ENCODE peak calls at places on chromosomes 2 and 18, in four cellular contexts. One of them, this sample, is unnamed.
A peak's percentile ranks its signal among the peaks of the same experiment; 100 is the strongest.

GRCh38 chr2:20539133-20539719 is 92.4 kb downstream of the RHOB start:
- DNase-seq in fibroblast of lung: peak; percentile 32
- DNase-seq in nephron progenitor cell: no peak
- DNase-seq in pancreas: no peak
- DNase-seq in this sample: no peak

GRCh38 chr2:216897561-216898203 is 37.8 kb upstream of the TNP1 start:
- DNase-seq in fibroblast of lung: no peak
- DNase-seq in nephron progenitor cell: no peak
- DNase-seq in pancreas: no peak
- DNase-seq in this sample: no peak

GRCh38 chr2:196703660-196704209 is 64.2 kb downstream of the CCDC150 start:
- DNase-seq in fibroblast of lung: peak; percentile 35
- DNase-seq in nephron progenitor cell: no peak
- DNase-seq in pancreas: no peak
- DNase-seq in this sample: no peak

GRCh38 chr18:10040287-10041011 is 126.6 kb downstream of the VAPA start:
- DNase-seq in fibroblast of lung: peak; percentile 81
- DNase-seq in nephron progenitor cell: no peak
- DNase-seq in pancreas: peak; percentile 75
- DNase-seq in this sample: no peak

GRCh38 chr2:218003265-218003950 is 613 bp upstream of the TNS1 start:
- DNase-seq in fibroblast of lung: peak; percentile 85
- DNase-seq in nephron progenitor cell: no peak
- DNase-seq in pancreas: peak; percentile 57
- DNase-seq in this sample: no peak

GRCh38 chr2:43034921-43035320 is 191.5 kb downstream of the ZFP36L2 start:
- DNase-seq in fibroblast of lung: no peak
- DNase-seq in nephron progenitor cell: no peak
- DNase-seq in pancreas: no peak
- DNase-seq in this sample: no peak

GRCh38 chr18:23136326-23137092 is 1.2 kb downstream of the CABLES1 start:
- DNase-seq in fibroblast of lung: peak; percentile 34
- DNase-seq in nephron progenitor cell: peak; percentile 44
- DNase-seq in pancreas: no peak
- DNase-seq in this sample: peak; percentile 23

GRCh38 chr2:207759890-207760289 is 9.8 kb downstream of the FZD5 start:
- DNase-seq in fibroblast of lung: no peak
- DNase-seq in nephron progenitor cell: no peak
- DNase-seq in pancreas: no peak
- DNase-seq in this sample: no peak

GRCh38 chr2:42105330-42106256 is 57.8 kb downstream of the PKDCC start:
- DNase-seq in fibroblast of lung: peak; percentile 28
- DNase-seq in nephron progenitor cell: no peak
- DNase-seq in pancreas: no peak
- DNase-seq in this sample: peak; percentile 47

GRCh38 chr2:160387558-160388262 is 105.9 kb downstream of the RBMS1 start:
- DNase-seq in fibroblast of lung: peak; percentile 100
- DNase-seq in nephron progenitor cell: no peak
- DNase-seq in pancreas: no peak
- DNase-seq in this sample: no peak

GRCh38 chr18:74856967-74857366 is 259.3 kb downstream of the ZNF407 start:
- DNase-seq in fibroblast of lung: no peak
- DNase-seq in nephron progenitor cell: no peak
- DNase-seq in pancreas: no peak
- DNase-seq in this sample: no peak

GRCh38 chr2:155035246-155035645 is 336.8 kb downstream of the KCNJ3 start:
- DNase-seq in fibroblast of lung: no peak
- DNase-seq in nephron progenitor cell: no peak
- DNase-seq in pancreas: no peak
- DNase-seq in this sample: no peak

GRCh38 chr18:10558243-10558966 is 32.6 kb downstream of the NAPG start:
- DNase-seq in fibroblast of lung: no peak
- DNase-seq in nephron progenitor cell: no peak
- DNase-seq in pancreas: no peak
- DNase-seq in this sample: no peak

GRCh38 chr2:191266201-191266600 is 21.0 kb downstream of the MYO1B start:
- DNase-seq in fibroblast of lung: no peak
- DNase-seq in nephron progenitor cell: no peak
- DNase-seq in pancreas: no peak
- DNase-seq in this sample: no peak

GRCh38 chr2:26075173-26075572 is 41.3 kb downstream of the RAB10 start:
- DNase-seq in fibroblast of lung: no peak
- DNase-seq in nephron progenitor cell: no peak
- DNase-seq in pancreas: no peak
- DNase-seq in this sample: no peak

GRCh38 chr2:72917875-72918660 is 749 bp downstream of the EMX1 start:
- DNase-seq in fibroblast of lung: no peak
- DNase-seq in nephron progenitor cell: peak; percentile 56
- DNase-seq in pancreas: no peak
- DNase-seq in this sample: no peak

GRCh38 chr2:229050063-229050635 is 220.9 kb downstream of the PID1 start:
- DNase-seq in fibroblast of lung: peak; percentile 58
- DNase-seq in nephron progenitor cell: no peak
- DNase-seq in pancreas: no peak
- DNase-seq in this sample: no peak

GRCh38 chr2:28628987-28629386 is 122.6 kb upstream of the PPP1CB start:
- DNase-seq in fibroblast of lung: no peak
- DNase-seq in nephron progenitor cell: no peak
- DNase-seq in pancreas: no peak
- DNase-seq in this sample: no peak

GRCh38 chr18:48004577-48004976 is 74.1 kb upstream of the SMAD2 start:
- DNase-seq in fibroblast of lung: no peak
- DNase-seq in nephron progenitor cell: no peak
- DNase-seq in pancreas: no peak
- DNase-seq in this sample: no peak

GRCh38 chr2:218720048-218721041 is 9.7 kb downstream of the TTLL4 start:
- DNase-seq in fibroblast of lung: no peak
- DNase-seq in nephron progenitor cell: no peak
- DNase-seq in pancreas: no peak
- DNase-seq in this sample: no peak

GRCh38 chr18:53153281-53153680 is 813.3 kb downstream of the DCC start:
- DNase-seq in fibroblast of lung: no peak
- DNase-seq in nephron progenitor cell: peak; percentile 40
- DNase-seq in pancreas: no peak
- DNase-seq in this sample: no peak

GRCh38 chr2:119290859-119291587 is 67.4 kb downstream of the STEAP3 start:
- DNase-seq in fibroblast of lung: peak; percentile 17
- DNase-seq in nephron progenitor cell: peak; percentile 90
- DNase-seq in pancreas: peak; percentile 92
- DNase-seq in this sample: no peak

GRCh38 chr18:40692871-40693270 is 1262.2 kb upstream of the PIK3C3 start:
- DNase-seq in fibroblast of lung: peak; percentile 17
- DNase-seq in nephron progenitor cell: no peak
- DNase-seq in pancreas: no peak
- DNase-seq in this sample: no peak

GRCh38 chr2:58633576-58634365 is 392.6 kb upstream of the FANCL start:
- DNase-seq in fibroblast of lung: peak; percentile 39
- DNase-seq in nephron progenitor cell: no peak
- DNase-seq in pancreas: no peak
- DNase-seq in this sample: no peak

GRCh38 chr18:23812566-23813440 is 123.5 kb downstream of the LAMA3 start:
- DNase-seq in fibroblast of lung: peak; percentile 49
- DNase-seq in nephron progenitor cell: no peak
- DNase-seq in pancreas: no peak
- DNase-seq in this sample: no peak

GRCh38 chr2:121905201-121905600 is 149.8 kb downstream of the TSN start:
- DNase-seq in fibroblast of lung: no peak
- DNase-seq in nephron progenitor cell: no peak
- DNase-seq in pancreas: no peak
- DNase-seq in this sample: no peak

GRCh38 chr18:63762518-63762917 is 12.7 kb upstream of the SERPINB7 start:
- DNase-seq in fibroblast of lung: peak; percentile 79
- DNase-seq in nephron progenitor cell: no peak
- DNase-seq in pancreas: no peak
- DNase-seq in this sample: no peak

GRCh38 chr2:85251070-85251616 is 76.6 kb downstream of the TGOLN2 start:
- DNase-seq in fibroblast of lung: no peak
- DNase-seq in nephron progenitor cell: no peak
- DNase-seq in pancreas: no peak
- DNase-seq in this sample: no peak

GRCh38 chr2:138495384-138495783 is 6.2 kb upstream of the SPOPL start:
- DNase-seq in fibroblast of lung: no peak
- DNase-seq in nephron progenitor cell: no peak
- DNase-seq in pancreas: no peak
- DNase-seq in this sample: no peak

GRCh38 chr2:50943781-50944180 is 88.2 kb downstream of the NRXN1 start:
- DNase-seq in fibroblast of lung: no peak
- DNase-seq in nephron progenitor cell: no peak
- DNase-seq in pancreas: no peak
- DNase-seq in this sample: no peak

GRCh38 chr2:198383392-198383791 is 579.0 kb downstream of the PLCL1 start:
- DNase-seq in fibroblast of lung: peak; percentile 17
- DNase-seq in nephron progenitor cell: no peak
- DNase-seq in pancreas: no peak
- DNase-seq in this sample: no peak

GRCh38 chr2:68280316-68280715 is 28.0 kb upstream of the PPP3R1 start:
- DNase-seq in fibroblast of lung: no peak
- DNase-seq in nephron progenitor cell: no peak
- DNase-seq in pancreas: no peak
- DNase-seq in this sample: no peak

GRCh38 chr2:23624378-23624777 is 239.4 kb downstream of the KLHL29 start:
- DNase-seq in fibroblast of lung: no peak
- DNase-seq in nephron progenitor cell: no peak
- DNase-seq in pancreas: no peak
- DNase-seq in this sample: no peak
- TF ChIP-seq CTCF in fibroblast of lung: peak; percentile 39
- TF ChIP-seq CTCF in nephron progenitor cell: peak; percentile 39
- TF ChIP-seq CTCF in pancreas: no peak
- TF ChIP-seq CTCF in this sample: no peak

GRCh38 chr2:201824212-201824611 is 17.9 kb downstream of the CDK15 start:
- DNase-seq in fibroblast of lung: no peak
- DNase-seq in nephron progenitor cell: no peak
- DNase-seq in pancreas: no peak
- DNase-seq in this sample: no peak

GRCh38 chr2:201821080-201821479 is 14.7 kb downstream of the CDK15 start:
- DNase-seq in fibroblast of lung: no peak
- DNase-seq in nephron progenitor cell: no peak
- DNase-seq in pancreas: no peak
- DNase-seq in this sample: no peak

GRCh38 chr2:201816674-201817073 is 10.3 kb downstream of the CDK15 start:
- DNase-seq in fibroblast of lung: no peak
- DNase-seq in nephron progenitor cell: no peak
- DNase-seq in pancreas: no peak
- DNase-seq in this sample: no peak

DNA sequence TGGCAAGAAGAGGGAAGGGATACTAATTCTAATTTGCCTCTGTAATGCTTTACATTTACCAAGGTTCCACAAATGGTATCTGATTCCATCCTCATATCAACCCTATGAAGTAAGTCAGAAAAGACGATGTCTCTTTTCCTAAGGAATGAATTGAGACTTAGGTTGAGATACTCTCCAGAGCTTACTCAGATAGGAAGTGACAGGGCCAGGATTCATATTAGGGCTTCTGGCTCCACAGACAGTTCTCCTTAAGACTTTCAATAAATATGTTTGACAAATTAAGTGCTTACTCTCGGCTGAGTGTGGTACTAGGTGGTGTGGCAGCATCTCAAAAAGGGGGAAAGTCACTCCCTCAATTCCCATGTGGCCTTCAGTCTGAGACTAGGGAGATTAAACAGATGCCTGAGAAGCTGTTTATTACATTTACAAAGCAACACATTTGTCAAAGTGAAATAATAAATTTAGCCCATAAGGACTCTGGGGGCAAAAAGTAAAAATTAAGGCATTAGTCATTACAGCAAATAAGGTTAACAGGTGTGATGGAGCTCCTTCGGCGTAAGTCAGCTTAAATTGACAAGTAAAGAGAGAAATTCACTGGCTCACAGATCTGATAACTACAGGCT is 14.2 kb downstream of the CDK15 start:
- DNase-seq in fibroblast of lung: no peak
- DNase-seq in nephron progenitor cell: no peak
- DNase-seq in pancreas: no peak
- DNase-seq in this sample: no peak
- TF ChIP-seq CTCF in fibroblast of lung: no peak
- TF ChIP-seq CTCF in nephron progenitor cell: no peak
- TF ChIP-seq CTCF in pancreas: no peak
- TF ChIP-seq CTCF in this sample: no peak

DNA sequence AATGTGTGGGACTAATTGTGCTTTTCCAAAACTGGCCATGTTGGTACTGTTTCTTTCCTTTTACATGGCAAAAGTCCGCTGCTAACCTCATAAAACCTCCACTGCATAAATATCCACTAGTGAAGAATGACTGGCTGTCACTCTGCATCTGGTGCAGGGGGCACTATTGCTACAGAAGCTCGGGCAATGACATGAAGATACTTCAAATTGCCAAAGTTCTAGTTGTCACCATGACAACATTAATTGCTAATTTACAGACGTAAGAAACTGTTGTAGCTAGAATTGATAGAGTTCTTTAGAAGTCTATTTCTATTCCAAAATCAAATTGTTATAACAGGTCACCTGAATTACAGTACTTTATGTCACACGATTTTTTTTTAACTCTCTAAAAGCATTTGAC is 861 bp downstream of the CFAP210 start:
- DNase-seq in fibroblast of lung: no peak
- DNase-seq in nephron progenitor cell: no peak
- DNase-seq in pancreas: no peak
- DNase-seq in this sample: no peak
- TF ChIP-seq CTCF in fibroblast of lung: peak; percentile 4
- TF ChIP-seq CTCF in nephron progenitor cell: no peak
- TF ChIP-seq CTCF in pancreas: no peak
- TF ChIP-seq CTCF in this sample: peak; percentile 15

DNA sequence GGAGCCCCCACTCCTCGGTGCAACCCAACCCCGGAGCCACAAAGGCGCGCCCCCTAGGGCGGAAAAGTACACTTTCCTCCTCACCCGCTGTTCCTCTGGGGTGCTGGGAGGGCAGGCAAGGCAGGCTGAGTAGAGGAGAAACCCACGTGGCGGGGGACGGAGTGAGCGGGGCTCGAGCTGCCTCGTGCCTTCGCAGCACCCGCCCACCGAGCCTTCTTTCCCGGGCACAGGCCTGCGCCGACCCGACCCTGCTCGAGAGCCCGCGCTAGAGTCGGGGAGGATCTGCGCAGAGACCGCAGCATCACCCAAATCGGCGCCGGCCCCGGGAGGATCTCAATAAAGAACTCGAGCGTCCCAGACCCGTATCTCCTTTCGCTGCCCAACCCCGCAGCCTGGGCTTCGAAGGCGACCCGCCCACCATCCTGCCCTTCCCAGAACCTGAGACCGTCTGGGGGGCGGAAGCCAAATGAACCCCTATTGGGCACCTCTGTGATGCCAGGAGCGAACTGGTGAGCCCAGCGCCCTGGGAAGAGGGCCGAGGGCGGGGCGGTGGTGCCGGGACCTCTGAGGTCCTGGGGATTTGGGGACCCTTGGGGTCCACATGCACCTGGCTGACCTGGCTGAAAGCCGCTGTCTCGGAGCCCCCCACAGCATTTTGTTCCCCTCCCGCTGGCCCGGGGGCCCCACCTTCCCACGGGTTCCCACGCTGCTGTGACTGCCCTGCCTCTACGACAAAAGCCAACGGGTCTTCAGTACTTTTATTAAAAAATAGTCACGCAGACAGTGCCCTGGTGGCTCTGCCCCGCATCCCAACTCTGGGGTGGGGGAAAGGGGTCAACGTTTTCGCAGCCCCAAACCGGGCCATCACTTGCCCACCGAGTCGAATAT is 1.3 kb downstream of the UCN start:
- DNase-seq in fibroblast of lung: no peak
- DNase-seq in nephron progenitor cell: peak; percentile 20
- DNase-seq in pancreas: no peak
- DNase-seq in this sample: no peak
- TF ChIP-seq CTCF in fibroblast of lung: no peak
- TF ChIP-seq CTCF in nephron progenitor cell: no peak
- TF ChIP-seq CTCF in pancreas: no peak
- TF ChIP-seq CTCF in this sample: no peak

GRCh38 chr2:127426501-127427354 is 8.5 kb downstream of the PROC start:
- DNase-seq in fibroblast of lung: no peak
- DNase-seq in nephron progenitor cell: no peak
- DNase-seq in pancreas: no peak
- DNase-seq in this sample: no peak
- TF ChIP-seq CTCF in fibroblast of lung: no peak
- TF ChIP-seq CTCF in nephron progenitor cell: no peak
- TF ChIP-seq CTCF in pancreas: no peak
- TF ChIP-seq CTCF in this sample: no peak

This sample was measured in natural killer cell.